ENCODE peak calls at places on chromosome 18, in six cellular contexts. D, I, Y, P, W and X are unnamed samples.

GRCh38 chr18:78754311-78755043 is 225.1 kb upstream of the SALL3 start:
- DNase-seq in D (no peak), I (no peak), Y (no peak), P (no peak), W (no peak), X (no peak)

GRCh38 chr18:22363867-22364463 is 53.8 kb downstream of the CTAGE1 start:
- DNase-seq in D (no peak), I (no peak), Y (no peak), P (peak), W (no peak), X (no peak)

GRCh38 chr18:76379226-76380126 is 115.6 kb downstream of the ZNF516 start:
- DNase-seq in D (peak), I (no peak), Y (no peak), P (no peak), W (no peak), X (no peak)

GRCh38 chr18:42001801-42002200 is 46.8 kb downstream of the PIK3C3 start:
- DNase-seq in D (no peak), I (no peak), Y (no peak), P (peak), W (no peak), X (no peak)

GRCh38 chr18:51135795-51136194 is 61.7 kb downstream of the MEX3C start:
- DNase-seq in D (no peak), I (no peak), Y (no peak), P (no peak), W (no peak), X (no peak)

GRCh38 chr18:5197032-5197434 is at the start of gene AKAIN1:
- DNase-seq in D (no peak), I (peak), Y (peak), P (peak), W (peak), X (no peak)

GRCh38 chr18:42486296-42486695 is 531.3 kb downstream of the PIK3C3 start:
- DNase-seq in D (no peak), I (no peak), Y (no peak), P (no peak), W (no peak), X (no peak)

GRCh38 chr18:30415903-30416302 is 626.6 kb downstream of the DSC3 start:
- DNase-seq in D (no peak), I (no peak), Y (no peak), P (no peak), W (no peak), X (no peak)

GRCh38 chr18:32530947-32531651 is 60.4 kb upstream of the GAREM1 start:
- DNase-seq in D (no peak), I (no peak), Y (no peak), P (peak), W (no peak), X (no peak)

GRCh38 chr18:36155960-36156757 is 26.5 kb downstream of the ELP2 start:
- DNase-seq in D (no peak), I (no peak), Y (no peak), P (no peak), W (no peak), X (no peak)

GRCh38 chr18:304887-305529 is 37.2 kb upstream of the THOC1 start:
- DNase-seq in D (no peak), I (no peak), Y (no peak), P (no peak), W (no peak), X (no peak)

GRCh38 chr18:75265255-75265654 is 54.7 kb downstream of the TSHZ1 start:
- DNase-seq in D (no peak), I (no peak), Y (no peak), P (no peak), W (no peak), X (no peak)

GRCh38 chr18:3747176-3747973 is 297.4 kb downstream of the TGIF1 start:
- DNase-seq in D (no peak), I (no peak), Y (no peak), P (peak), W (no peak), X (no peak)

GRCh38 chr18:10378688-10379465 is 75.6 kb upstream of the APCDD1 start:
- DNase-seq in D (no peak), I (no peak), Y (no peak), P (no peak), W (no peak), X (peak)

GRCh38 chr18:55559735-55560134 is 28.3 kb downstream of the TCF4 start:
- DNase-seq in D (no peak), I (peak), Y (no peak), P (no peak), W (no peak), X (no peak)

GRCh38 chr18:37299471-37300304 is 265.9 kb downstream of the CELF4 start:
- DNase-seq in D (peak), I (peak), Y (no peak), P (peak), W (no peak), X (peak)

GRCh38 chr18:69109686-69110085 is 291.0 kb upstream of the DOK6 start:
- DNase-seq in D (no peak), I (no peak), Y (no peak), P (peak), W (no peak), X (no peak)

DNA sequence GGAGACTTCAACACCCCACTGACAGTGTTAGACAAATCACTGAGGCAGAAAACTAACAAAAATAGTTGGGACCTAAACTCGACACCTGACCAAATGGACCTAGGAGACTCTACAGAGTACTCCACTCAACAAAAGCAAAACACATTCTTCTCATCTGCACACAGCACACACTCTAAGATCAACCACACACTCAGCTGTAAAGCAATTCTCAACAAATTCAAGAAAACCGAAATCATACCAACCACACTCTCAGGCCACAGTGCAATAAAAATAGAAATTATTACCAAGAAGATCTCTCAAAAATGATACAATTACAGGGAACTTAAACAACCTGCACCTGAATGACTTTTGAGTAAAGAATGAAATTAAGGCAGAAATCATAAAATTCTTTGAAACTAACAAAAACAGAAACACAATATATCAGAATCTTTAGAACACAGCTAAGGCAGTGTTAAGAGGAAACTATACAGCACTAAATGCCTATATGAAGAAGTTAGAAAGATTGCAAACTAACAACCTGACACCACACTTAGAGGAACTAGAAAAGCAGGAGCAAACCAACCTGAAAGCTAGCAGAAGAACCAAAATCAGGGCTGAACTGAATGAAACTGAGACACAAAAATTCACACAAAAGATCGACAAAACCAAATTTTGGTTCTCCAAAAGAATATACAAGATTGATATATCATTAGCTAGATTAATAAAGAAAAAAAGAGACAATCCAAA is 46.3 kb downstream of the RTTN start:
- DNase-seq in D (no peak), I (no peak), Y (no peak), P (no peak), W (no peak), X (no peak)
- H3K4me3 ChIP-seq in D (no peak), I (no peak), Y (no peak), P (no peak), W (no peak), X (no peak)

GRCh38 chr18:62262050-62262449 is 63.1 kb upstream of the TNFRSF11A start:
- DNase-seq in D (no peak), I (no peak), Y (no peak), P (no peak), W (no peak), X (no peak)
- TF ChIP-seq CTCF in D (no peak), I (no peak), Y (no peak), P (no peak), W (no peak), X (no peak)

GRCh38 chr18:49457616-49458015 is 2.8 kb downstream of the DYM start:
- DNase-seq in D (no peak), I (no peak), Y (no peak), P (no peak), W (no peak), X (no peak)

GRCh38 chr18:49464718-49465598 is 4.5 kb upstream of the DYM start:
- DNase-seq in D (no peak), I (no peak), Y (no peak), P (peak), W (no peak), X (peak)

GRCh38 chr18:49461602-49461977 is 1.1 kb upstream of the DYM start:
- DNase-seq in D (no peak), I (no peak), Y (no peak), P (no peak), W (no peak), X (no peak)

GRCh38 chr18:49459404-49460171 is 857 bp downstream of the DYM start:
- DNase-seq in D (no peak), I (no peak), Y (peak), P (no peak), W (no peak), X (no peak)

GRCh38 chr18:49460958-49461601 is 635 bp upstream of the DYM start:
- DNase-seq in D (no peak), I (no peak), Y (no peak), P (peak), W (no peak), X (no peak)
- H3K4me3 ChIP-seq in D (peak), I (peak), Y (peak), P (peak), W (peak), X (peak)

DNA sequence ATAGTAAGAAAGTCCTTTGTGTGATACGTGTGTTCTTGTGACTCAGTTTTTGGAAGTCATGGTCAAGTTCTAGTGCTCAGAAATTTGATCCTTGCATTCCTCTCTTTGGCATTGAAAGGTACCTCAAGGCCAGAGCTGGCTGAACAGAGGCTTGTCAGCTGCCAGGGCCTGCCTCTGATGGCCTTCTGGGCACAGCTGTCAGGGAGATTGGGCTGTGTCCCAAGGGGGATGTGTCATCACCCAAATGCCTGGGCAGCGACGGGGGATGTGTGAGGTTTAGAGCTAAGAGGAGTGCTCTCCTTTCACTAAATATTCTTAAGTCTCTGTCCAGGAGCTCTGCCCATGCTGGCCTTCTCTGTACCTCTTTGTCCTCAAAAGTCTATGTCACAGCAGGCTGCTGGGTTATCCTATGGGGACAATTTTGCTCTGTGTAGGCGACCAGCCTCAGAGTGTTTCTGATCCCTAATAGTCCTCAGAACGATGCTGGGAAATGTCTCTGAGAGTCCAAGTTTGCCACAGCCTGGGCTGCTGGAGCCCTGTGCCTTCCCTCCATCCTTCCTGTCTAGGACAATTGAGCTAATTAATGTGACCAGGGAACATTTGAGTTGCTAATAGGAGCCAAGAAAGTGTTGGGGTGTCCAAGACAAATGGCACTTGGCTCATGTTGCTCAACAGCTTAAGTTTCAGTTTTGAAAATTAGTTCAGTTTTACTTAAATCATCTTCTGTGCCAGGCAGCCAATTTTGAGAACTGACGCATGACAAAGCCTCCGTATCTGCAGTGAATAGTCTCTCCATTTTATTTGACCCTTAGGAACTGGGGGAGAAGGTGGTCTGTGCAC is 115.5 kb upstream of the ZNF521 start:
- DNase-seq in D (peak), I (peak), Y (no peak), P (no peak), W (no peak), X (no peak)
- TF ChIP-seq CTCF in D (no peak), I (no peak), Y (no peak), P (no peak), W (no peak), X (no peak)